ENCODE peak calls at places on chromosome 4, in eight cellular contexts. K is body of pancreas, E is fibroblast of lung, O is DND-41, X is gastrocnemius medialis, F is MM.1S, Y is H9, A is heart right ventricle. Q is an unnamed sample. For H3K27me3 and H3K9me3, the result is how much of the 10 kb centered on the place peaks cover.

GRCh38 chr4:61427818-61428495 is 227.8 kb downstream of the ADGRL3 start:
- DNase-seq in F (no peak), X (no peak), O (no peak), Y (no peak), E (no peak), K (no peak), A (no peak), Q (peak)

GRCh38 chr4:77146426-77147399 is 10.3 kb upstream of the CCNG2 start:
- DNase-seq in K (no peak), X (no peak), F (peak), O (no peak), E (no peak), Y (no peak), A (no peak), Q (no peak)

GRCh38 chr4:5054532-5054931 is 3.3 kb downstream of the STK32B start:
- DNase-seq in F (no peak), X (no peak), K (no peak), Y (no peak), A (no peak), E (no peak), O (no peak), Q (no peak)

GRCh38 chr4:41334182-41334581 is 77.5 kb downstream of the UCHL1 start:
- DNase-seq in E (no peak), Y (no peak), A (no peak), X (no peak), F (no peak), K (peak), O (no peak), Q (no peak)

GRCh38 chr4:94621491-94622080 is 136.2 kb upstream of the BMPR1B start:
- DNase-seq in Y (no peak), O (peak), F (peak), K (peak), A (no peak), X (no peak), E (peak), Q (peak)

GRCh38 chr4:137960371-137961050 is 281.6 kb downstream of the SLC7A11 start:
- DNase-seq in F (no peak), E (peak), X (no peak), A (no peak), Y (no peak), K (no peak), O (no peak), Q (no peak)

GRCh38 chr4:169351860-169352259 is 81.1 kb upstream of the SH3RF1 start:
- DNase-seq in A (peak), Y (no peak), O (no peak), E (peak), X (no peak), K (peak), F (no peak), Q (no peak)

GRCh38 chr4:173052439-173052838 is 116.2 kb upstream of the GALNT7 start:
- DNase-seq in Y (no peak), F (no peak), X (no peak), O (no peak), K (no peak), A (no peak), E (no peak), Q (no peak)

GRCh38 chr4:92235741-92236140 is 68.0 kb upstream of the GRID2 start:
- DNase-seq in O (no peak), A (no peak), K (no peak), F (no peak), E (peak), X (no peak), Y (no peak), Q (peak)

GRCh38 chr4:57205580-57205979 is 95.4 kb upstream of the IGFBP7 start:
- DNase-seq in K (no peak), F (no peak), O (no peak), Y (no peak), X (no peak), A (no peak), E (no peak), Q (no peak)
- H3K27me3 ChIP-seq in K (under half), F (under half), O (under half), Y (under half), X (under half), A (under half), E (under half), Q (under half)

GRCh38 chr4:70915874-70916559 is 13.8 kb downstream of the MOB1B start:
- DNase-seq in O (no peak), A (no peak), E (no peak), K (no peak), Y (no peak), F (no peak), X (no peak), Q (no peak)
- H3K9me3 ChIP-seq in O (under half), A (under half), E (under half), K (under half), Y (under half), F (under half), X (under half), Q (under half)

GRCh38 chr4:217891-218290 is 87.4 kb downstream of the ZNF732 start:
- DNase-seq in O (no peak), F (no peak), Y (no peak), K (no peak), E (no peak), A (no peak), X (no peak), Q (no peak)
- H3K27me3 ChIP-seq in O (under half), F (under half), Y (under half), K (under half), E (under half), A (under half), X (under half), Q (under half)

GRCh38 chr4:75596061-75596460 is 34.3 kb downstream of the CDKL2 start:
- DNase-seq in Y (no peak), F (no peak), X (no peak), E (no peak), O (no peak), A (no peak), K (no peak), Q (no peak)

GRCh38 chr4:75599647-75600046 is 30.7 kb downstream of the CDKL2 start:
- DNase-seq in A (no peak), O (no peak), K (no peak), X (no peak), E (no peak), Y (no peak), F (peak), Q (no peak)

GRCh38 chr4:75593393-75593792 is 36.9 kb downstream of the CDKL2 start:
- DNase-seq in K (no peak), E (no peak), F (no peak), A (no peak), O (no peak), Y (no peak), X (no peak), Q (no peak)

DNA sequence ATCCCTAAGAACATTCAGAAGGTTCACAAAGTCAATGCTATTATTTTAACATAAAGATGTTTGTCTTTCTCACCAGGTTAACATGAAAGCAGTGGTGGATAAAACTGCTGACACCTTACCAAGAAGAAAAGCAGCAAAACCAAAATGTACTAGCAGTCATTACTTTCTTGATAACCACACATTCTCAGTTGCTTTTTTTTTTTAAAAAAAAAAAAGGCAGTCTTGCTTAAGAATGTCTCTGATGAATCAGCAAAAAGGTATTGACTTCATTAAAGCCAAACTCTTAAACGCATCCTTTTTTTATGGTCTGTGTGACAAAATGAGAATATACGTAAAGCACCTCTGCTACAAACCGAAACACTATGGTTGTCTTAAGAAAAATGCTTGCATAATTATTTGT is 31.9 kb downstream of the CDKL2 start:
- DNase-seq in X (no peak), Y (no peak), E (peak), F (peak), K (no peak), O (no peak), A (no peak), Q (no peak)
- H3K9me3 ChIP-seq in X (under half), Y (under half), E (under half), F (under half), K (under half), O (under half), A (under half), Q (under half)

GRCh38 chr4:52645315-52645714 is 13.8 kb downstream of the USP46 start:
- DNase-seq in A (no peak), K (no peak), Y (no peak), O (no peak), X (no peak), F (no peak), E (no peak), Q (no peak)
- H3K27me3 ChIP-seq in A (under half), K (under half), Y (under half), O (under half), X (under half), F (under half), E (under half), Q (under half)